ENCODE peak calls at places on chromosome 9, in nine cellular contexts. P is activated T-helper 9 cell treated with anti-CD3 and anti-CD28 coated beads, Interleukin-2, amount 50 U/mL, for 16 hours; M is astrocyte of the hippocampus; D is posterior vena cava; A is HS-27A; I is KG1; Z is NCI-H2029 treated with DMSO at 0.1 percent for 48 hours; C is activated CD8-positive, alpha-beta T cell treated with anti-CD3 and anti-CD28 coated beads, Interleukin-2, amount 10 ng/mL, durations not matched to agents 7 days and 5 days; H is coronary artery. E is an unnamed sample.

GRCh38 chr9:87195306-87195705 is 248.0 kb upstream of the GAS1 start:
- DNase-seq in P (no peak), Z (no peak), A (no peak), H (no peak), I (no peak), M (no peak), C (no peak), D (no peak), E (no peak)

GRCh38 chr9:127895811-127896210 is 3.6 kb downstream of the ST6GALNAC6 start:
- DNase-seq in A (no peak), M (no peak), Z (no peak), C (no peak), I (no peak), D (no peak), P (no peak), H (no peak), E (no peak)

GRCh38 chr9:105959491-105959890 is 265.1 kb downstream of the TMEM38B start:
- DNase-seq in C (no peak), M (no peak), P (no peak), D (no peak), Z (no peak), H (no peak), I (no peak), A (no peak), E (no peak)

GRCh38 chr9:72701510-72701909 is 180.1 kb downstream of the TMC1 start:
- DNase-seq in I (no peak), A (no peak), M (no peak), H (no peak), Z (no peak), C (no peak), D (no peak), P (no peak), E (no peak)

GRCh38 chr9:121876658-121877271 is 216.3 kb downstream of the TTLL11 start:
- DNase-seq in M (peak; percentile 83), H (peak; percentile 72), A (no peak), C (no peak), I (no peak), P (no peak), D (no peak), Z (no peak), E (no peak)

GRCh38 chr9:135328485-135329417 is 150.8 kb upstream of the PPP1R26 start:
- DNase-seq in D (peak; percentile 77), I (no peak), H (peak; percentile 64), M (no peak), C (peak; percentile 13), P (no peak), Z (no peak), A (no peak), E (no peak)

GRCh38 chr9:16207161-16207560 is 654.3 kb downstream of the CCDC171 start:
- DNase-seq in C (peak; percentile 49), M (peak; percentile 39), D (no peak), H (no peak), Z (no peak), I (peak; percentile 5), A (no peak), P (no peak), E (no peak)

GRCh38 chr9:126638571-126639132 is 24.9 kb downstream of the LMX1B start:
- DNase-seq in A (no peak), M (no peak), Z (no peak), D (no peak), I (no peak), C (no peak), H (no peak), P (no peak), E (no peak)

GRCh38 chr9:95494416-95495371 is 22.1 kb downstream of the PTCH1 start:
- DNase-seq in D (no peak), P (peak; percentile 75), C (peak; percentile 89), A (no peak), Z (peak; percentile 92), I (no peak), M (no peak), H (no peak), E (no peak)

GRCh38 chr9:27467486-27467885 is 56.6 kb upstream of the IFNK start:
- DNase-seq in C (no peak), Z (no peak), D (no peak), P (no peak), I (no peak), H (no peak), M (no peak), A (no peak), E (no peak)

GRCh38 chr9:70324963-70325362 is 66.2 kb downstream of the SMC5 start:
- DNase-seq in C (no peak), M (peak; percentile 4), A (no peak), I (no peak), H (no peak), Z (no peak), P (no peak), D (no peak), E (no peak)

GRCh38 chr9:120477534-120478001 is 102.4 kb downstream of the CDK5RAP2 start:
- DNase-seq in D (no peak), P (no peak), H (no peak), A (peak; percentile 19), I (no peak), C (peak; percentile 39), M (peak; percentile 87), Z (peak; percentile 71), E (no peak)

GRCh38 chr9:110093417-110093816 is 114.5 kb downstream of the C9orf152 start:
- DNase-seq in C (no peak), H (no peak), M (no peak), P (no peak), I (no peak), A (no peak), Z (no peak), D (no peak), E (no peak)

GRCh38 chr9:115946530-115946929 is 207.1 kb upstream of the PAPPA start:
- DNase-seq in M (peak; percentile 53), D (no peak), A (no peak), H (no peak), Z (no peak), P (no peak), I (no peak), C (no peak), E (no peak)